ENCODE peak calls at places on chromosomes 1 and 21, in eight cellular contexts. One of them, this sample, is unnamed.

GRCh38 chr1:111199881-111200801 is at the start of gene DENND2D:
- DNase-seq in cardiac muscle cell: no peak
- DNase-seq in tibial artery: peak; percentile 74
- DNase-seq in IMR-90: no peak
- DNase-seq in thyroid gland: peak; percentile 54
- DNase-seq in hepatocyte: no peak
- DNase-seq in CD8-positive, alpha-beta T cell: peak; percentile 76
- DNase-seq in upper lobe of right lung: peak; percentile 81
- DNase-seq in this sample: peak; percentile 73

GRCh38 chr1:169550294-169550693 is 36.0 kb downstream of the F5 start:
- DNase-seq in cardiac muscle cell: peak; percentile 53
- DNase-seq in upper lobe of right lung: no peak
- DNase-seq in CD8-positive, alpha-beta T cell: no peak
- DNase-seq in thyroid gland: no peak
- DNase-seq in tibial artery: no peak
- DNase-seq in hepatocyte: peak; percentile 63
- DNase-seq in IMR-90: peak; percentile 38
- DNase-seq in this sample: no peak

GRCh38 chr1:74681001-74681400 is 7.4 kb upstream of the ERICH3 start:
- DNase-seq in CD8-positive, alpha-beta T cell: no peak
- DNase-seq in tibial artery: no peak
- DNase-seq in upper lobe of right lung: no peak
- DNase-seq in IMR-90: no peak
- DNase-seq in thyroid gland: peak; percentile 15
- DNase-seq in hepatocyte: no peak
- DNase-seq in cardiac muscle cell: no peak
- DNase-seq in this sample: no peak

GRCh38 chr1:21295059-21295401 is 4.8 kb upstream of the ECE1 start:
- DNase-seq in cardiac muscle cell: no peak
- DNase-seq in upper lobe of right lung: no peak
- DNase-seq in tibial artery: no peak
- DNase-seq in CD8-positive, alpha-beta T cell: no peak
- DNase-seq in IMR-90: peak; percentile 65
- DNase-seq in thyroid gland: no peak
- DNase-seq in hepatocyte: no peak
- DNase-seq in this sample: no peak

GRCh38 chr1:185400057-185400456 is 83.0 kb upstream of the IVNS1ABP start:
- DNase-seq in CD8-positive, alpha-beta T cell: no peak
- DNase-seq in upper lobe of right lung: no peak
- DNase-seq in IMR-90: peak; percentile 81
- DNase-seq in tibial artery: no peak
- DNase-seq in thyroid gland: no peak
- DNase-seq in cardiac muscle cell: no peak
- DNase-seq in hepatocyte: no peak
- DNase-seq in this sample: no peak

GRCh38 chr1:46556822-46557221 is 5.4 kb upstream of the KNCN start:
- DNase-seq in cardiac muscle cell: no peak
- DNase-seq in hepatocyte: no peak
- DNase-seq in thyroid gland: no peak
- DNase-seq in CD8-positive, alpha-beta T cell: no peak
- DNase-seq in tibial artery: peak; percentile 54
- DNase-seq in upper lobe of right lung: peak; percentile 2
- DNase-seq in IMR-90: peak; percentile 56
- DNase-seq in this sample: no peak

GRCh38 chr21:14686466-14687276 is 140.6 kb upstream of the SAMSN1 start:
- DNase-seq in thyroid gland: no peak
- DNase-seq in upper lobe of right lung: no peak
- DNase-seq in hepatocyte: no peak
- DNase-seq in tibial artery: no peak
- DNase-seq in IMR-90: no peak
- DNase-seq in cardiac muscle cell: no peak
- DNase-seq in CD8-positive, alpha-beta T cell: no peak
- DNase-seq in this sample: no peak

GRCh38 chr1:229582011-229582694 is 23.6 kb upstream of the ABCB10 start:
- DNase-seq in CD8-positive, alpha-beta T cell: no peak
- DNase-seq in IMR-90: peak; percentile 29
- DNase-seq in cardiac muscle cell: peak; percentile 29
- DNase-seq in upper lobe of right lung: no peak
- DNase-seq in tibial artery: peak; percentile 92
- DNase-seq in hepatocyte: no peak
- DNase-seq in thyroid gland: peak; percentile 59
- DNase-seq in this sample: no peak

GRCh38 chr1:185861630-185862029 is 127.4 kb downstream of the HMCN1 start:
- DNase-seq in CD8-positive, alpha-beta T cell: no peak
- DNase-seq in cardiac muscle cell: no peak
- DNase-seq in upper lobe of right lung: no peak
- DNase-seq in tibial artery: no peak
- DNase-seq in thyroid gland: no peak
- DNase-seq in hepatocyte: no peak
- DNase-seq in IMR-90: peak; percentile 59
- DNase-seq in this sample: no peak

GRCh38 chr1:180299486-180300246 is 69.6 kb downstream of the LHX4 start:
- DNase-seq in cardiac muscle cell: no peak
- DNase-seq in tibial artery: no peak
- DNase-seq in thyroid gland: no peak
- DNase-seq in hepatocyte: no peak
- DNase-seq in CD8-positive, alpha-beta T cell: no peak
- DNase-seq in IMR-90: no peak
- DNase-seq in upper lobe of right lung: no peak
- DNase-seq in this sample: no peak

GRCh38 chr1:205615789-205616188 is 16.0 kb downstream of the ELK4 start:
- DNase-seq in tibial artery: no peak
- DNase-seq in hepatocyte: no peak
- DNase-seq in CD8-positive, alpha-beta T cell: no peak
- DNase-seq in IMR-90: no peak
- DNase-seq in thyroid gland: no peak
- DNase-seq in cardiac muscle cell: no peak
- DNase-seq in upper lobe of right lung: no peak
- DNase-seq in this sample: no peak

GRCh38 chr1:183303901-183304300 is 114.3 kb downstream of the NMNAT2 start:
- DNase-seq in hepatocyte: no peak
- DNase-seq in IMR-90: peak; percentile 58
- DNase-seq in upper lobe of right lung: no peak
- DNase-seq in thyroid gland: no peak
- DNase-seq in cardiac muscle cell: no peak
- DNase-seq in tibial artery: no peak
- DNase-seq in CD8-positive, alpha-beta T cell: no peak
- DNase-seq in this sample: no peak

GRCh38 chr21:45447821-45448220 is 42.9 kb downstream of the COL18A1 start:
- DNase-seq in upper lobe of right lung: no peak
- DNase-seq in thyroid gland: no peak
- DNase-seq in CD8-positive, alpha-beta T cell: no peak
- DNase-seq in hepatocyte: no peak
- DNase-seq in tibial artery: no peak
- DNase-seq in cardiac muscle cell: no peak
- DNase-seq in IMR-90: no peak
- DNase-seq in this sample: no peak

GRCh38 chr1:61133048-61134019 is 51.0 kb downstream of the NFIA start:
- DNase-seq in IMR-90: no peak
- DNase-seq in thyroid gland: no peak
- DNase-seq in CD8-positive, alpha-beta T cell: no peak
- DNase-seq in upper lobe of right lung: no peak
- DNase-seq in tibial artery: no peak
- DNase-seq in cardiac muscle cell: no peak
- DNase-seq in hepatocyte: no peak
- DNase-seq in this sample: no peak

GRCh38 chr21:43362928-43363314 is 64.0 kb downstream of the SIK1 start:
- DNase-seq in thyroid gland: no peak
- DNase-seq in hepatocyte: no peak
- DNase-seq in tibial artery: no peak
- DNase-seq in CD8-positive, alpha-beta T cell: no peak
- DNase-seq in cardiac muscle cell: no peak
- DNase-seq in upper lobe of right lung: no peak
- DNase-seq in IMR-90: no peak
- DNase-seq in this sample: no peak

GRCh38 chr1:234047113-234047512 is 142.6 kb downstream of the SLC35F3 start:
- DNase-seq in CD8-positive, alpha-beta T cell: no peak
- DNase-seq in thyroid gland: no peak
- DNase-seq in cardiac muscle cell: no peak
- DNase-seq in tibial artery: no peak
- DNase-seq in upper lobe of right lung: no peak
- DNase-seq in IMR-90: no peak
- DNase-seq in hepatocyte: no peak
- DNase-seq in this sample: no peak
- H3K4me1 ChIP-seq in CD8-positive, alpha-beta T cell: no peaks in the 10 kb centered on the region
- H3K4me1 ChIP-seq in thyroid gland: no peaks in the 10 kb centered on the region
- H3K4me1 ChIP-seq in cardiac muscle cell: no peaks in the 10 kb centered on the region
- H3K4me1 ChIP-seq in tibial artery: no peaks in the 10 kb centered on the region
- H3K4me1 ChIP-seq in upper lobe of right lung: no peaks in the 10 kb centered on the region
- H3K4me1 ChIP-seq in IMR-90: no peaks in the 10 kb centered on the region
- H3K4me1 ChIP-seq in hepatocyte: no peaks in the 10 kb centered on the region
- H3K4me1 ChIP-seq in this sample: no peaks in the 10 kb centered on the region

DNA sequence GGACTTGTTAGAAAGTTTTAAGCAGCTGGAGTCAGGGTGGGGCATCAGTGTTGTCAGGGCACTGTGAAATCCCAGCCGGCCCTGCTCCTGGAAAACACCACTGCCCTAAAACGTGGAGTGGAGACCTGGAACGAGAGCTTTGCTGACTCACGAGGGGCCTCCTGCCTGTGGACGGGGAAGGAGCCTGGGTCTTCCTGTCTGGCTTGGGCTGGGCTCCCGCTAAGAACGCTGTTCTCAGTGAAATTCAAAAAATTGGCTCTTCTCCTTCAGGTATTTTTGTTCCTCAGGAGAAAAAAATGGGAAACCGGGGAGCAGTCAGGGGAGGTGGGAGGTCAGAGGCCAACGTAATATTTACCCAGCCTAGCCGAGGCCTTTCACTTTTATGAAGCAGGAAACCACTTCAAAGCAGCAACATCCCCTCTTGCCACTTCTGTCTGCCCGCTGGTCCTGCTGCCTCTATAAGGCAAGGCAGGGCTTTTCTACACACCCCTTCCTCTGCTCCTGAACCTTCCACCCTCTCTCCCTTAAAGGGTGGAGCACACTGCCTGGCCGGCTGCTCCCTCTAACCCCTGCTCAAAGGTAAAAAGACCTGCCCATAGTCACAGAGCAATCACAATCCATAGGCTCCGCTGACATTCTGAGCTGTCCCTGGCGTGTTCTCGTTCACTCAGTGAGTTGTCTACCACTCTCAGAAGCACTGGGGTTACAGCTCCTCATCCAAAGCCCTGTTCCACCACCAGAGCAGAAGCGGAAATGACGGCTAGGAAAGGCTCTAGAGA is 8.0 kb downstream of the PLXNA2 start:
- DNase-seq in thyroid gland: peak; percentile 43
- DNase-seq in IMR-90: peak; percentile 71
- DNase-seq in hepatocyte: peak; percentile 76
- DNase-seq in tibial artery: peak; percentile 89
- DNase-seq in upper lobe of right lung: no peak
- DNase-seq in cardiac muscle cell: no peak
- DNase-seq in CD8-positive, alpha-beta T cell: no peak
- DNase-seq in this sample: peak; percentile 79
- H3K4me1 ChIP-seq in thyroid gland: peaks cover 80% of the 10 kb centered on the region
- H3K4me1 ChIP-seq in IMR-90: peaks cover 34% of the 10 kb centered on the region
- H3K4me1 ChIP-seq in hepatocyte: peaks cover 66% of the 10 kb centered on the region
- H3K4me1 ChIP-seq in tibial artery: peaks cover 99% of the 10 kb centered on the region
- H3K4me1 ChIP-seq in upper lobe of right lung: peaks cover 96% of the 10 kb centered on the region
- H3K4me1 ChIP-seq in cardiac muscle cell: peaks cover 90% of the 10 kb centered on the region
- H3K4me1 ChIP-seq in CD8-positive, alpha-beta T cell: peaks cover 17% of the 10 kb centered on the region
- H3K4me1 ChIP-seq in this sample: peaks cover 48% of the 10 kb centered on the region

DNA sequence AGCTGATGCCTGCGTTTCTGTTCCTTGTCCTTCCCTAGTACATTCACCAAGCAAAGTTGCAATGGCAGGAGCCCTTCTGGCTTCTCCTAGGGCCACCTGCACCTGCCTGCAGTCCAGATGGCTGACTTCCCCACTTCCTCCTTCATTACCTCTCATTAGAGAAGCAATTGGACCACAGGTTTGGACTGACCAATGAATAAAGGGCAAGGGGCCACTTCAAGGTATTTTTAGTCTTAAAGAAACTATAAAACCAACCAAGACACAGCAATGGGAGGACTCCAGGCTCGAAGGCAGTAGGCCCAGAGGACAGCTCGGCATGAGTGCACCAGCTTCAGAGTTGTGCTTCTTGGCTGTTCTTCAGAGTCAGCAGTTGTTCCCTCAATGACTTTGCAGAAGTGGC is 60.8 kb upstream of the ROR1 start:
- DNase-seq in CD8-positive, alpha-beta T cell: no peak
- DNase-seq in IMR-90: no peak
- DNase-seq in thyroid gland: no peak
- DNase-seq in tibial artery: no peak
- DNase-seq in upper lobe of right lung: no peak
- DNase-seq in hepatocyte: no peak
- DNase-seq in cardiac muscle cell: no peak
- DNase-seq in this sample: no peak
- H3K4me1 ChIP-seq in CD8-positive, alpha-beta T cell: no peaks in the 10 kb centered on the region
- H3K4me1 ChIP-seq in IMR-90: peaks cover 5% of the 10 kb centered on the region
- H3K4me1 ChIP-seq in thyroid gland: no peaks in the 10 kb centered on the region
- H3K4me1 ChIP-seq in tibial artery: peaks cover 8% of the 10 kb centered on the region
- H3K4me1 ChIP-seq in upper lobe of right lung: no peaks in the 10 kb centered on the region
- H3K4me1 ChIP-seq in hepatocyte: peaks cover 8% of the 10 kb centered on the region
- H3K4me1 ChIP-seq in cardiac muscle cell: no peaks in the 10 kb centered on the region
- H3K4me1 ChIP-seq in this sample: no peaks in the 10 kb centered on the region

GRCh38 chr1:31065310-31066217 is at the start of gene PUM1:
- DNase-seq in cardiac muscle cell: peak; percentile 100
- DNase-seq in thyroid gland: peak; percentile 100
- DNase-seq in CD8-positive, alpha-beta T cell: peak; percentile 97
- DNase-seq in hepatocyte: peak; percentile 100
- DNase-seq in IMR-90: peak; percentile 96
- DNase-seq in upper lobe of right lung: peak; percentile 99
- DNase-seq in tibial artery: peak; percentile 98
- DNase-seq in this sample: peak; percentile 99
- H3K4me1 ChIP-seq in cardiac muscle cell: peaks cover 10% of the 10 kb centered on the region
- H3K4me1 ChIP-seq in thyroid gland: peaks cover 30% of the 10 kb centered on the region
- H3K4me1 ChIP-seq in CD8-positive, alpha-beta T cell: peaks cover 28% of the 10 kb centered on the region
- H3K4me1 ChIP-seq in hepatocyte: peaks cover 15% of the 10 kb centered on the region
- H3K4me1 ChIP-seq in IMR-90: peaks cover 4% of the 10 kb centered on the region
- H3K4me1 ChIP-seq in upper lobe of right lung: peaks cover 26% of the 10 kb centered on the region
- H3K4me1 ChIP-seq in tibial artery: peaks cover 32% of the 10 kb centered on the region
- H3K4me1 ChIP-seq in this sample: peaks cover 11% of the 10 kb centered on the region

GRCh38 chr1:117572546-117572945 is 33.3 kb upstream of the TENT5C start:
- DNase-seq in tibial artery: no peak
- DNase-seq in CD8-positive, alpha-beta T cell: peak; percentile 73
- DNase-seq in IMR-90: no peak
- DNase-seq in hepatocyte: no peak
- DNase-seq in cardiac muscle cell: no peak
- DNase-seq in upper lobe of right lung: peak; percentile 67
- DNase-seq in thyroid gland: no peak
- DNase-seq in this sample: peak; percentile 60
- H3K4me1 ChIP-seq in tibial artery: no peaks in the 10 kb centered on the region
- H3K4me1 ChIP-seq in CD8-positive, alpha-beta T cell: peaks cover 12% of the 10 kb centered on the region
- H3K4me1 ChIP-seq in IMR-90: no peaks in the 10 kb centered on the region
- H3K4me1 ChIP-seq in hepatocyte: peaks cover 6% of the 10 kb centered on the region
- H3K4me1 ChIP-seq in cardiac muscle cell: no peaks in the 10 kb centered on the region
- H3K4me1 ChIP-seq in upper lobe of right lung: peaks cover 5% of the 10 kb centered on the region
- H3K4me1 ChIP-seq in thyroid gland: peaks cover 33% of the 10 kb centered on the region
- H3K4me1 ChIP-seq in this sample: peaks cover 17% of the 10 kb centered on the region

DNA sequence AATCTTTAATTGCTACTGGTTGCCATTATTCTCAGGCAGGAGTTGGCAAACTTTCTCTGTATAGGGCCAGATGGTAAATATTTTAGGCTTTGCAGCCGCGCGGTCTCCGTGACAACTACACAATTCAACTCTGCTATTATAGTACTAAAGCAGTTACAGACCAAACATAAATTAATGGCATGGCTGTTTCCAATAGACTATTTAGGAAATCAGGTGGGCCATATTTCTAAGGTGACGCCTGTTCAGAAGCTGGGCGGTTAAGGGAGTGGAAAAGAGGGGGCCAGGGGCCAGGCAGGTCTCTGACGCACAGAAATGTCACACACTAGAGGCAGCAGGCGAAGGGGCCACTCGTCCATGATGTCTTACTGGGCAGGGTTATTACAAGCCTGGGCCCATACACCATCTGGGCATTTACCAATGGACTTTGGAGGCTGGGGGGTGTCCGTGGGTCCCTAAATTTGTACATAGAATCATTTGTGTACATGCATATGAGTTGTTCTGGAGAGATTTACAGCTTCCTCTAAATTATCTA is 80.1 kb downstream of the STUM start:
- DNase-seq in upper lobe of right lung: peak; percentile 31
- DNase-seq in tibial artery: peak; percentile 17
- DNase-seq in thyroid gland: no peak
- DNase-seq in IMR-90: no peak
- DNase-seq in CD8-positive, alpha-beta T cell: no peak
- DNase-seq in hepatocyte: no peak
- DNase-seq in cardiac muscle cell: no peak
- DNase-seq in this sample: no peak
- H3K4me1 ChIP-seq in upper lobe of right lung: peaks cover 7% of the 10 kb centered on the region
- H3K4me1 ChIP-seq in tibial artery: peaks cover 16% of the 10 kb centered on the region
- H3K4me1 ChIP-seq in thyroid gland: peaks cover 8% of the 10 kb centered on the region
- H3K4me1 ChIP-seq in IMR-90: no peaks in the 10 kb centered on the region
- H3K4me1 ChIP-seq in CD8-positive, alpha-beta T cell: peaks cover 25% of the 10 kb centered on the region
- H3K4me1 ChIP-seq in hepatocyte: peaks cover 4% of the 10 kb centered on the region
- H3K4me1 ChIP-seq in cardiac muscle cell: no peaks in the 10 kb centered on the region
- H3K4me1 ChIP-seq in this sample: peaks cover 3% of the 10 kb centered on the region

This sample was measured in colonic mucosa.